ENCODE peak calls at places on chromosomes 11 and 22, in six cellular contexts. D is mesothelial cell of epicardium, R is right atrium auricular region, H is bronchial epithelial cell, B is GM10248, V is astrocyte of the spinal cord. F is an unnamed sample.

GRCh38 chr11:7657306-7658025 is 15.8 kb downstream of the CYB5R2 start:
- DNase-seq in H (peak), V (peak), D (no peak), B (no peak), R (peak), F (peak)

GRCh38 chr22:26573026-26573662 is 16.8 kb downstream of the TPST2 start:
- DNase-seq in V (peak), D (no peak), R (peak), H (no peak), B (no peak), F (no peak)

GRCh38 chr11:121655481-121656332 is 202.9 kb upstream of the SORL1-AS1 start:
- DNase-seq in R (peak), D (peak), V (peak), H (peak), B (peak), F (peak)

GRCh38 chr22:27466229-27466628 is 335.3 kb downstream of the MN1 start:
- DNase-seq in R (no peak), D (no peak), H (no peak), B (no peak), V (no peak), F (no peak)

GRCh38 chr11:105334025-105334714 is 194.6 kb upstream of the CARD18 start:
- DNase-seq in H (no peak), V (no peak), D (no peak), R (no peak), B (no peak), F (no peak)

GRCh38 chr11:19199766-19200165 is 2.0 kb downstream of the CSRP3 start:
- DNase-seq in V (peak), H (no peak), B (no peak), D (no peak), R (no peak), F (no peak)

GRCh38 chr11:36840378-36840777 is 242.3 kb upstream of the RAG2 start:
- DNase-seq in B (no peak), D (no peak), V (no peak), R (no peak), H (no peak), F (no peak)

GRCh38 chr11:58055806-58056401 is 25.2 kb downstream of the OR6Q1 start:
- DNase-seq in D (no peak), B (no peak), R (no peak), V (no peak), H (no peak), F (no peak)

GRCh38 chr11:44611687-44612437 is 46.4 kb downstream of the CD82 start:
- DNase-seq in H (no peak), V (no peak), D (no peak), R (no peak), B (peak), F (no peak)

GRCh38 chr22:45878901-45879551 is 97.9 kb downstream of the WNT7B start:
- DNase-seq in D (no peak), R (no peak), H (no peak), B (no peak), V (no peak), F (no peak)

GRCh38 chr11:78737891-78738290 is 163.2 kb upstream of the NARS2 start:
- DNase-seq in H (no peak), R (no peak), B (no peak), V (peak), D (no peak), F (no peak)

GRCh38 chr11:12118940-12119339 is 8.6 kb downstream of the MICAL2 start:
- DNase-seq in B (no peak), V (no peak), D (no peak), H (no peak), R (no peak), F (no peak)

GRCh38 chr11:104968365-104968855 is at the start of gene CASP4:
- DNase-seq in V (peak), R (no peak), H (peak), B (peak), D (no peak), F (peak)

GRCh38 chr11:76214186-76214585 is 7.9 kb upstream of the WNT11 start:
- DNase-seq in B (no peak), V (no peak), H (no peak), R (no peak), D (no peak), F (no peak)

GRCh38 chr22:29166180-29166579 is 39.5 kb upstream of the EMID1 start:
- DNase-seq in R (no peak), B (peak), D (no peak), V (no peak), H (no peak), F (no peak)

GRCh38 chr22:43077121-43077877 is 11.9 kb downstream of the TTLL1 start:
- DNase-seq in D (no peak), H (no peak), B (no peak), V (no peak), R (no peak), F (no peak)

GRCh38 chr11:26245046-26245445 is 86.9 kb upstream of the ANO3 start:
- DNase-seq in V (no peak), D (no peak), H (peak), R (no peak), B (no peak), F (no peak)

GRCh38 chr22:44224166-44224565 is 43.4 kb downstream of the PARVG start:
- DNase-seq in R (peak), D (no peak), V (no peak), B (no peak), H (peak), F (no peak)

GRCh38 chr11:65854871-65855837 is 2.8 kb downstream of the CFL1 start:
- DNase-seq in B (no peak), V (no peak), R (no peak), D (peak), H (no peak), F (no peak)

GRCh38 chr11:117179048-117179999 is 781 bp downstream of the SIDT2 start:
- DNase-seq in V (peak), B (peak), H (no peak), R (peak), D (no peak), F (peak)

GRCh38 chr22:22143448-22143847 is 101.1 kb upstream of the VPREB1 start:
- DNase-seq in R (no peak), B (no peak), H (no peak), V (no peak), D (no peak), F (no peak)

GRCh38 chr11:112073941-112074811 is at the start of the genes NKAPD1 and PIH1D2:
- DNase-seq in R (peak), H (peak), B (peak), D (peak), V (peak), F (peak)
- TF ChIP-seq CTCF in R (no peak), H (no peak), B (no peak), D (no peak), V (no peak), F (no peak)

DNA sequence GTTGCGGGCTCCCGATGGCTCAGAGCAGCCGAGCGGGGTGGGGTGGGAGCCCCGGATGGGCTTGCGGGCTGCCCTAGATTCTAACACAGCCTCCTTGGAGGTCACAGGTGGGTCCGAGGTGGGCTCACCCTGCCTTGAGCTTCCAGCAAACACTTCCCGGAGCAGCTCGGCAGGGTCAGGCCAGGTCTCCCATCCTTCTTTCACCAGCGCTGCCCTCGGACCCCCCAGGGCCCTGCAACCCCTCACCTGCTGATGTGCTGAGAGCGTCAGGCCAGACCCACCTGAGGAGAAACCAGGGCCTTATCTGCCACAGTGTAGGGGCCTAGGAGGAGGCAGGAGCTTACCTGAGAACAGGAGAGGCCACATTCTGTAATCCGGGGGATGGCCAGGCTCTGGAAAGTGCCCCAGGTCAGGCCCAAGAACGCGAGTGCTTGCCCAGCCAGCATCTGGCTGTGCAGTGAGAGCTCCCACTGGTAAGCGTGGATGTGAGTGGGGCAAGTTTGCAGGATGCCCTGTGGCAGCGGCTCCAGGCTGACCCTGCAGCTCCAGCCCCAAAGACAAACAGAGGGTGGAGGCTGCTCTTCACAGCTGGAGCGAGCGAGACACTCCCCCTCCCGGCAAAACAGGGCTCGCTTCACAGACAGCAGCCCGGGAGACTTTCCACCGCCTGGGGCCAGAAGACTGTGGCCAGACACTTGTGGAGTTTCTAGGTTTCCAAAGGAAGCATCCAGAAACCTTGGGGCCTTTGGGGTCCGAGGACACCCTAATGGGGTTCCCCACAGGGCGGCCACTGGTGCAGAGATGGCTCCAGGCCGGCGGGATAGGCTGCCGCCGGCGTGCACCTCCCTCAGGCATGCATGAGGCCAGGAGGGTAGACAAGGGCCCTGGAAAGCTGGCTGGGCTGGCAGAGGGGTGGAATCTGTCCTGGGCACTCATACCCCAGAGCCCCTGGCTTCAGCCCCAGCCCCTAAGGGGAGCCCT is at the start of gene IL17REL:
- DNase-seq in R (no peak), D (no peak), B (no peak), V (no peak), H (no peak), F (no peak)
- TF ChIP-seq CTCF in R (peak), D (no peak), B (no peak), V (peak), H (no peak), F (no peak)

DNA sequence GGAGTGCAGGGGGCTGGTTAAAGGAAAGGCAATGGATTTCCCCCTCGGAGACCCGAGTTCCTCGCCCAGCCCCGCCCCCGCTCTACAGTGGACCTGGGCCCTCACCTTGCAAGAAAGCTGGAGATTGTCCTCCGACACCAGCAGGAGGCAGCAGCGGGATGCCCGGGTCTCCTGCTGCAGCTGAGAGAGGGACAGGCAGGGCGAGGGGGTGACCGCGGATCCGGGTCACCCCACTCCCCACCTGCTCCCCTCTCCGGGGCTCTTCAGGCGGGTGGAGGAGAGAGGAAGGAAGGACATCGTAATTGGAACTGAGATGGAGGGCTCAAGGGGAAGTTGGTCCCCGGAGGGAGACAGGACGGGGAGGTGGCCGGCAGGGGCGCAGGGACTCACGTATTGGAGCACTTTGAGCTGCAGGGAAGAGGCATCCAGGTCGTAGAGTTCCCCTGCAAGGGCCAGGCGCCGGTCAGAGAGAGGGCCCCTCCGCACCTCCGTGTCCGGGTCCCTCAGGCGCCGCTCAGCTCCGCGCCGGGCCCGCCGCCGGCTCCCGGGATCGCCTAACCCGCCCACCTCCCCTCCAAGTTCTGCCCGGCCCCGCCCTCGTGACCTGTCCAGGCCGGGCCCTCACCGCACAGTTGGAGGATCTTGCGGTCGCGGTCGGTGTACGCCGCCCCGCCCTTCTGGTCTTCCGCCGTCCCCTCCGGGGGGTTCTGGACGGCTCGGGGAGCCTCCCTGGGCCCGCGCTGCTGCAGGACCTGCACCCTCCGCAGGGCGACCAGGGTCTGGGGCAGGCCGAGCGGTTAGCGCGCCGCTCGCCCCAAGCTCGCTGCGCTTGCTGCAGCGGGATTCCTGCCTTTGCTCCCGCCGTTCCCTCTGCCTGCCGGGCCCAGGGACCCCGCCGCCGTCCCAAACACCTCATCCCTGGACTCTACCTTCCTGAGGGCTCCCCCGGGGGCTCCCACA is 84.1 kb downstream of the PDE2A start:
- DNase-seq in V (peak), B (peak), D (peak), R (no peak), H (peak), F (peak)
- TF ChIP-seq CTCF in V (peak), B (peak), D (peak), R (peak), H (peak), F (peak)

GRCh38 chr22:50141891-50142363 is 28.6 kb upstream of the PANX2 start:
- DNase-seq in R (no peak), H (no peak), V (no peak), B (no peak), D (no peak), F (no peak)
- TF ChIP-seq CTCF in R (no peak), H (peak), V (peak), B (no peak), D (no peak), F (no peak)

DNA sequence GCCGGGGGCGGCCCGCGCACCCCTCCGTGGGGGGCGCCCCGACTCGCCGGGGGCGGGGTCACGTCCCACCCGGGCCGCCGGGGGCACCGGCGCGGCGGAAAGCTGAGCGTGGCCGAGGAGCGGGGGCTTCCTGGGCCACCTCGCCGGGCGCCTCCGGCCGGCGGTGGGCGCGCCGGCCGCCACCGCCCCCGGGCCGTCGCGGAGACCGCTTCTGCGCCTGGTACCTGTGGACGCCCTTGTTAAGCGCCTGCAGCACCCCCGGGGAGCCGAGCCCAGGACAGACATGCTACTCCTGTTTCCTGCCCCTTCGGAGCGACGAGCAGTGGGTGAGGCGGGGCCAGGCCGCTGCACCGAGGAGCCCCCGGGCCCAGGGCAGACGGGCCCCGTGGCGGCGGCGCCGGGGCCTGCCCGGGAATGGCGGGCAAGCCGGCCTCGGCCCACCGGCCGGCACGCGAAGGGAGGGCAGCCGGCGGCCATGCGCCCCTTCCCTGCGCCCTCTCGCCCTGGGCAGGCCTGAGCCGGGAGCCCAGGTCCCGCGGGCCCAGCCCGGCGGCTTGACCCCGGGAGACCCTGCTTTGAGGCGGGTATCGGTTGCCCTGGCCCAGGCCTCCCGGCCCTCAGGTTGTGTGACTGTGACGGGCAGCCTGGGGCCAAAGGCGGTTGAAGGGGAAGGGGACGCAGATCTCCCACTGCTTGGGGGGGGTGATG is 850 bp upstream of the KDM2A start:
- DNase-seq in H (no peak), B (peak), V (no peak), R (no peak), D (peak), F (peak)
- TF ChIP-seq CTCF in H (no peak), B (no peak), V (no peak), R (no peak), D (no peak), F (no peak)

DNA sequence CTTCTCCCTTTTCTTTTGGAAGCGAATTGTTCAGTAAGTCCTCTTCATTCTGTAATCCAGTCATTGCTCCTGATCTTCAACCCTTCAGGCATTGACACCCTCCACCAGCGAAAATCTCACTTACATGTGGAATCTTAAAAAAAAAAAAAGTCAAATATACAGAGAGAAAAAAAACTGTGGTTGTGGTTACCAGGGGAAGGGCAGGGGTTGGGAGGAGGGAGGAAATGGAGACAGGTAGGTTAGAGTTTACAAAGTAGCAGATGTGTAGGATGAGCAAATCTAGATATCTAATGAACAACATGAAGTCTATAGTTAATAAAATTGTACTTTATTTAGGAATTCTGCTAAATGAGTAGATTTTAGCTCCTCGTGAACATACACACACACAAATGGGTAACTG is 17.7 kb upstream of the TMEM123 start:
- DNase-seq in B (no peak), H (no peak), D (no peak), R (no peak), V (no peak), F (peak)
- TF ChIP-seq CTCF in B (no peak), H (no peak), D (no peak), R (no peak), V (no peak), F (no peak)

GRCh38 chr11:128061321-128061871 is 526.0 kb downstream of the ETS1 start:
- DNase-seq in D (no peak), R (no peak), V (peak), B (no peak), H (peak), F (no peak)

GRCh38 chr11:128054323-128054910 is 532.9 kb downstream of the ETS1 start:
- DNase-seq in B (no peak), H (peak), R (no peak), V (peak), D (no peak), F (peak)

GRCh38 chr11:128055576-128056217 is 531.7 kb downstream of the ETS1 start:
- DNase-seq in V (no peak), R (no peak), D (no peak), H (peak), B (no peak), F (no peak)

GRCh38 chr11:128057786-128058395 is 529.5 kb downstream of the ETS1 start:
- DNase-seq in R (no peak), B (no peak), V (no peak), D (no peak), H (peak), F (no peak)

GRCh38 chr11:128058580-128059208 is 528.7 kb downstream of the ETS1 start:
- DNase-seq in D (no peak), R (no peak), B (no peak), V (no peak), H (peak), F (peak)
- TF ChIP-seq CTCF in D (no peak), R (no peak), B (no peak), V (no peak), H (no peak), F (no peak)

GRCh38 chr11:115473167-115473566 is 31.0 kb downstream of the CADM1 start:
- DNase-seq in H (no peak), B (no peak), R (no peak), V (no peak), D (no peak), F (no peak)
- TF ChIP-seq CTCF in H (no peak), B (no peak), R (no peak), V (no peak), D (no peak), F (no peak)

DNA sequence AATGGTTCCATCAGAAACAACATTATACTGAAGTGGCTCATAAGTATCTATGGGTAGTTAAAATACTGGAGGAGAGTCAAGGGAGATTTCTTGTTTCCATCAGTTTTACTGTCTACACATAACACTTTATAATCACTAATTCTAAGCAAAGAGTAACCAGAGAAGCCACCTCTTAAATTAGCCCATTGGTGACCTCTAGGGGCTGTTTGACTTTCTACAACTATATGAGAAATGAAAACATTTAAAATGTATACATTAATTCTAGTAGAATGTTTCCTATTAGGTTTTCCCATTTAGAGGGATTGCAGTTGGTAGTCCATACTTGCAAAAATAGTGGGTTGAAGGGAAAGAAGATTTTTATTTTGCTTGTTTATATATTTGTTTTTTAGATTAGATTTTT is 504.3 kb downstream of the FAM181B start:
- DNase-seq in D (no peak), H (peak), V (peak), R (no peak), B (peak), F (peak)
- TF ChIP-seq CTCF in D (peak), H (peak), V (peak), R (peak), B (peak), F (peak)

DNA sequence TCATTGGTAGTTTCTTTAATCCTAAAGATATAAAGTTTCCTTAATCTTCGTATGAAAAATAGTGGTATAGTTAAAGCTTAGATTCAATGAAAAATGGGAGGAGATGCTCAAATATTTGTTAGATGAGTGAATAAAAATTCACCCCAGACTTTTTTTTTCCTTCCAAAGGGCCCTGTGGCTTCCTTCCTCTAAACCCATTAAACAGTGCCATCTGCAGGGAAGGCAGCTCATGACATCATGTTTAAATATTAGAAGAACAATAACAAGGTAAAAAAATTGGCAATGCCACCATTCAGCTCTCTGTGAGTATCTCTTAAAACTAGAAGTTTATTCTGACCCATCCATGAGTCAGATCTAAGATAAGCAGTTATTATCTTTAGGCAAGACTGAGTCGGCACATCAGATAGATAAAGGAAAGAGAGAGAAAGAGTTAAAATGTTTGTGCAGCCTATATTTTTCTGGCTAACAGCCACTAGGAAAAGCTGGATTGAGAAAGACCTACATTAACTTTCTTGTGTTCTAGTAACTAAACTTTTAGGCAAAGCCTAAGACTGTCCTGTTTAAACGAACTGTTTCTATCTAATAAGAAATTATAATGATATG is 19.1 kb upstream of the OOSP1 start:
- DNase-seq in H (peak), D (no peak), R (no peak), V (peak), B (peak), F (peak)
- TF ChIP-seq CTCF in H (peak), D (no peak), R (peak), V (peak), B (peak), F (peak)

F was measured in MM.1S.